ENCODE peak calls at places on chromosomes 7 and 10, in nine cellular contexts. One of them, this sample, is unnamed.

GRCh38 chr10:56104923-56105322 is 256.1 kb downstream of the ZWINT start:
- DNase-seq in HL-60: no peak
- DNase-seq in GM12878: no peak
- DNase-seq in HCT116: no peak
- DNase-seq in A549: no peak
- DNase-seq in HepG2: no peak
- DNase-seq in Panc1: no peak
- DNase-seq in K562: no peak
- DNase-seq in SK-N-SH: no peak
- DNase-seq in this sample: no peak

GRCh38 chr7:30166155-30166840 is 31.5 kb downstream of the MTURN start:
- DNase-seq in HL-60: no peak
- DNase-seq in GM12878: no peak
- DNase-seq in HCT116: no peak
- DNase-seq in A549: no peak
- DNase-seq in HepG2: no peak
- DNase-seq in Panc1: no peak
- DNase-seq in K562: no peak
- DNase-seq in SK-N-SH: no peak
- DNase-seq in this sample: no peak

GRCh38 chr10:18290651-18291313 is 150.6 kb downstream of the CACNB2 start:
- DNase-seq in HL-60: no peak
- DNase-seq in GM12878: no peak
- DNase-seq in HCT116: no peak
- DNase-seq in A549: no peak
- DNase-seq in HepG2: no peak
- DNase-seq in Panc1: no peak
- DNase-seq in K562: no peak
- DNase-seq in SK-N-SH: no peak
- DNase-seq in this sample: no peak

GRCh38 chr7:29826530-29826822 is 20.2 kb downstream of the WIPF3 start:
- DNase-seq in HL-60: no peak
- DNase-seq in GM12878: no peak
- DNase-seq in HCT116: no peak
- DNase-seq in A549: no peak
- DNase-seq in HepG2: no peak
- DNase-seq in Panc1: no peak
- DNase-seq in K562: no peak
- DNase-seq in SK-N-SH: no peak
- DNase-seq in this sample: no peak

GRCh38 chr7:94088560-94088959 is 84.4 kb upstream of the BET1 start:
- DNase-seq in HL-60: no peak
- DNase-seq in GM12878: no peak
- DNase-seq in HCT116: no peak
- DNase-seq in A549: no peak
- DNase-seq in HepG2: no peak
- DNase-seq in Panc1: no peak
- DNase-seq in K562: no peak
- DNase-seq in SK-N-SH: no peak
- DNase-seq in this sample: no peak

GRCh38 chr10:98331888-98332287 is 63.9 kb upstream of the LOXL4 start:
- DNase-seq in HL-60: no peak
- DNase-seq in GM12878: no peak
- DNase-seq in HCT116: peak
- DNase-seq in A549: no peak
- DNase-seq in HepG2: peak
- DNase-seq in Panc1: no peak
- DNase-seq in K562: peak
- DNase-seq in SK-N-SH: no peak
- DNase-seq in this sample: peak

GRCh38 chr10:26879744-26880143 is 19.0 kb upstream of the ABI1 start:
- DNase-seq in HL-60: no peak
- DNase-seq in GM12878: no peak
- DNase-seq in HCT116: no peak
- DNase-seq in A549: peak
- DNase-seq in HepG2: no peak
- DNase-seq in Panc1: no peak
- DNase-seq in K562: no peak
- DNase-seq in SK-N-SH: no peak
- DNase-seq in this sample: no peak

GRCh38 chr7:99562832-99563231 is 4.4 kb downstream of the ZNF655 start:
- DNase-seq in HL-60: no peak
- DNase-seq in GM12878: no peak
- DNase-seq in HCT116: peak
- DNase-seq in A549: peak
- DNase-seq in HepG2: peak
- DNase-seq in Panc1: peak
- DNase-seq in K562: peak
- DNase-seq in SK-N-SH: no peak
- DNase-seq in this sample: no peak

GRCh38 chr7:91112902-91113321 is 151.3 kb upstream of the FZD1 start:
- DNase-seq in HL-60: no peak
- DNase-seq in GM12878: no peak
- DNase-seq in HCT116: no peak
- DNase-seq in A549: no peak
- DNase-seq in HepG2: no peak
- DNase-seq in Panc1: no peak
- DNase-seq in K562: no peak
- DNase-seq in SK-N-SH: peak
- DNase-seq in this sample: no peak

GRCh38 chr7:84697506-84697905 is 489.4 kb downstream of the SEMA3D start:
- DNase-seq in HL-60: no peak
- DNase-seq in GM12878: no peak
- DNase-seq in HCT116: no peak
- DNase-seq in A549: no peak
- DNase-seq in HepG2: no peak
- DNase-seq in Panc1: no peak
- DNase-seq in K562: no peak
- DNase-seq in SK-N-SH: no peak
- DNase-seq in this sample: no peak

GRCh38 chr7:25069900-25070443 is 55.1 kb downstream of the CYCS start:
- DNase-seq in HL-60: peak
- DNase-seq in GM12878: no peak
- DNase-seq in HCT116: peak
- DNase-seq in A549: peak
- DNase-seq in HepG2: peak
- DNase-seq in Panc1: no peak
- DNase-seq in K562: peak
- DNase-seq in SK-N-SH: peak
- DNase-seq in this sample: peak

GRCh38 chr10:132149917-132150316 is 36.8 kb upstream of the DPYSL4 start:
- DNase-seq in HL-60: no peak
- DNase-seq in GM12878: no peak
- DNase-seq in HCT116: no peak
- DNase-seq in A549: no peak
- DNase-seq in HepG2: no peak
- DNase-seq in Panc1: no peak
- DNase-seq in K562: no peak
- DNase-seq in SK-N-SH: no peak
- DNase-seq in this sample: no peak

GRCh38 chr7:106952658-106953231 is 87.7 kb downstream of the PIK3CG start:
- DNase-seq in HL-60: no peak
- DNase-seq in GM12878: no peak
- DNase-seq in HCT116: no peak
- DNase-seq in A549: no peak
- DNase-seq in HepG2: no peak
- DNase-seq in Panc1: no peak
- DNase-seq in K562: peak
- DNase-seq in SK-N-SH: no peak
- DNase-seq in this sample: no peak

GRCh38 chr7:31073486-31074383 is 21.6 kb downstream of the ADCYAP1R1 start:
- DNase-seq in HL-60: no peak
- DNase-seq in GM12878: no peak
- DNase-seq in HCT116: no peak
- DNase-seq in A549: no peak
- DNase-seq in HepG2: no peak
- DNase-seq in Panc1: no peak
- DNase-seq in K562: no peak
- DNase-seq in SK-N-SH: no peak
- DNase-seq in this sample: no peak

GRCh38 chr7:142100634-142101033 is 10.9 kb upstream of the MGAM2 start:
- DNase-seq in HL-60: no peak
- DNase-seq in GM12878: no peak
- DNase-seq in HCT116: no peak
- DNase-seq in A549: no peak
- DNase-seq in HepG2: no peak
- DNase-seq in Panc1: no peak
- DNase-seq in K562: no peak
- DNase-seq in SK-N-SH: no peak
- DNase-seq in this sample: no peak

GRCh38 chr7:22117222-22117621 is 171.5 kb upstream of the CDCA7L start:
- DNase-seq in HL-60: no peak
- DNase-seq in GM12878: no peak
- DNase-seq in HCT116: no peak
- DNase-seq in A549: no peak
- DNase-seq in HepG2: no peak
- DNase-seq in Panc1: no peak
- DNase-seq in K562: no peak
- DNase-seq in SK-N-SH: no peak
- DNase-seq in this sample: no peak

GRCh38 chr7:101342892-101343291 is 19.8 kb upstream of the COL26A1 start:
- DNase-seq in HL-60: no peak
- DNase-seq in GM12878: no peak
- DNase-seq in HCT116: no peak
- DNase-seq in A549: no peak
- DNase-seq in HepG2: no peak
- DNase-seq in Panc1: no peak
- DNase-seq in K562: no peak
- DNase-seq in SK-N-SH: no peak
- DNase-seq in this sample: no peak

GRCh38 chr7:101352920-101353308 is 9.8 kb upstream of the COL26A1 start:
- DNase-seq in HL-60: no peak
- DNase-seq in GM12878: no peak
- DNase-seq in HCT116: no peak
- DNase-seq in A549: no peak
- DNase-seq in HepG2: no peak
- DNase-seq in Panc1: no peak
- DNase-seq in K562: no peak
- DNase-seq in SK-N-SH: no peak
- DNase-seq in this sample: no peak

GRCh38 chr7:101347477-101347876 is 15.2 kb upstream of the COL26A1 start:
- DNase-seq in HL-60: no peak
- DNase-seq in GM12878: no peak
- DNase-seq in HCT116: no peak
- DNase-seq in A549: no peak
- DNase-seq in HepG2: no peak
- DNase-seq in Panc1: no peak
- DNase-seq in K562: no peak
- DNase-seq in SK-N-SH: no peak
- DNase-seq in this sample: no peak
- TF ChIP-seq CTCF in HL-60: no peak
- TF ChIP-seq CTCF in GM12878: no peak
- TF ChIP-seq CTCF in HCT116: no peak
- TF ChIP-seq CTCF in A549: no peak
- TF ChIP-seq CTCF in HepG2: no peak
- TF ChIP-seq CTCF in Panc1: no peak
- TF ChIP-seq CTCF in K562: no peak
- TF ChIP-seq CTCF in SK-N-SH: no peak
- TF ChIP-seq CTCF in this sample: no peak

GRCh38 chr10:93494494-93494893 is 1.9 kb upstream of the CEP55 start:
- DNase-seq in HL-60: no peak
- DNase-seq in GM12878: no peak
- DNase-seq in HCT116: no peak
- DNase-seq in A549: no peak
- DNase-seq in HepG2: no peak
- DNase-seq in Panc1: no peak
- DNase-seq in K562: no peak
- DNase-seq in SK-N-SH: no peak
- DNase-seq in this sample: no peak

GRCh38 chr10:93498196-93498595 is 1.8 kb downstream of the CEP55 start:
- DNase-seq in HL-60: no peak
- DNase-seq in GM12878: no peak
- DNase-seq in HCT116: no peak
- DNase-seq in A549: no peak
- DNase-seq in HepG2: no peak
- DNase-seq in Panc1: no peak
- DNase-seq in K562: no peak
- DNase-seq in SK-N-SH: no peak
- DNase-seq in this sample: no peak

GRCh38 chr10:93496322-93497041 is at the start of gene CEP55:
- DNase-seq in HL-60: peak
- DNase-seq in GM12878: peak
- DNase-seq in HCT116: peak
- DNase-seq in A549: peak
- DNase-seq in HepG2: peak
- DNase-seq in Panc1: no peak
- DNase-seq in K562: peak
- DNase-seq in SK-N-SH: peak
- DNase-seq in this sample: peak

GRCh38 chr10:93493162-93493561 is 3.2 kb upstream of the CEP55 start:
- DNase-seq in HL-60: no peak
- DNase-seq in GM12878: no peak
- DNase-seq in HCT116: no peak
- DNase-seq in A549: no peak
- DNase-seq in HepG2: peak
- DNase-seq in Panc1: no peak
- DNase-seq in K562: no peak
- DNase-seq in SK-N-SH: no peak
- DNase-seq in this sample: peak

GRCh38 chr10:93495654-93496321 is 624 bp upstream of the CEP55 start:
- DNase-seq in HL-60: no peak
- DNase-seq in GM12878: no peak
- DNase-seq in HCT116: no peak
- DNase-seq in A549: peak
- DNase-seq in HepG2: peak
- DNase-seq in Panc1: no peak
- DNase-seq in K562: peak
- DNase-seq in SK-N-SH: peak
- DNase-seq in this sample: peak
- TF ChIP-seq REST in HL-60: no peak
- TF ChIP-seq REST in GM12878: no peak
- TF ChIP-seq REST in HCT116: no peak
- TF ChIP-seq REST in A549: no peak
- TF ChIP-seq REST in HepG2: no peak
- TF ChIP-seq REST in Panc1: no peak
- TF ChIP-seq REST in K562: no peak
- TF ChIP-seq REST in SK-N-SH: no peak
- TF ChIP-seq REST in this sample: no peak

GRCh38 chr7:83468251-83468739 is 180.6 kb downstream of the SEMA3E start:
- DNase-seq in HL-60: peak
- DNase-seq in GM12878: peak
- DNase-seq in HCT116: peak
- DNase-seq in A549: peak
- DNase-seq in HepG2: peak
- DNase-seq in Panc1: peak
- DNase-seq in K562: peak
- DNase-seq in SK-N-SH: peak
- DNase-seq in this sample: peak
- TF ChIP-seq CTCF in HL-60: no peak
- TF ChIP-seq CTCF in GM12878: no peak
- TF ChIP-seq CTCF in HCT116: no peak
- TF ChIP-seq CTCF in A549: no peak
- TF ChIP-seq CTCF in HepG2: no peak
- TF ChIP-seq CTCF in Panc1: peak
- TF ChIP-seq CTCF in K562: no peak
- TF ChIP-seq CTCF in SK-N-SH: peak
- TF ChIP-seq CTCF in this sample: no peak

DNA sequence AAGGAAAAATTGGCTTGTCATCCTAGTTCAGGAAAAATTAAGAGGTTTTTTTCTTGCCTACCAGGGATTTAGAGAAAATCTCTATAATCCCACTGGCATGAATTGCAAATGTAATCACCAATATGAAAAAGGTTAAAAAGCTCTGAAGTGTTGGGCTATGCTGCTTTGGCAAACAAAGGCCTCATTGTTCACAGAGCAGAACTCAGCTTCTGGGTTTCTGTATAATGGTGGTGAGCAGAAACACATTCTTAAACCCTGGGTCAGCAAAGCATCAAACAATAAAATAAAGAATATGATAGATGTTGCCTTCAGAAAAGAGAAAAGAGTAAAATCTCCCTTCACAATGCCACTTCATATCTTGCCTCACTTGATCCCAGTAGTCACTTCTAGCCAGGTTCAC is 1255.6 kb upstream of the PHF14 start:
- DNase-seq in HL-60: no peak
- DNase-seq in GM12878: no peak
- DNase-seq in HCT116: no peak
- DNase-seq in A549: no peak
- DNase-seq in HepG2: no peak
- DNase-seq in Panc1: no peak
- DNase-seq in K562: no peak
- DNase-seq in SK-N-SH: no peak
- DNase-seq in this sample: no peak
- TF ChIP-seq REST in HL-60: no peak
- TF ChIP-seq REST in GM12878: no peak
- TF ChIP-seq REST in HCT116: no peak
- TF ChIP-seq REST in A549: no peak
- TF ChIP-seq REST in HepG2: no peak
- TF ChIP-seq REST in Panc1: no peak
- TF ChIP-seq REST in K562: no peak
- TF ChIP-seq REST in SK-N-SH: no peak
- TF ChIP-seq REST in this sample: no peak

This sample was measured in GM23338.